ENCODE peak calls at places on chromosomes 5 and 9, in nine cellular contexts. W is AG10803; F is Calu3; P is HEK293T; Z is pancreas; J is pons; Y is stimulated activated CD4-positive, alpha-beta T cell treated with anti-CD3 and anti-CD28 coated beads, TNF-alpha, amount 100 ng/mL, for 24 hours; D is COR-L47; M is Right ventricle myocardium inferior. I is an unnamed sample.
A peak's percentile ranks its signal among the peaks of the same experiment; 100 is the strongest.

GRCh38 chr9:38004809-38005560 is 64.0 kb downstream of the SHB start:
- DNase-seq in J (no peak), Z (no peak), P (no peak), D (no peak), W (no peak), M (no peak), Y (no peak), F (no peak), I (no peak)

GRCh38 chr5:133420440-133421301 is 191.7 kb downstream of the FSTL4 start:
- DNase-seq in Z (no peak), J (no peak), D (no peak), P (no peak), F (no peak), M (no peak), Y (no peak), W (no peak), I (no peak)

GRCh38 chr5:157902440-157903116 is 43.6 kb upstream of the CLINT1 start:
- DNase-seq in W (no peak), D (no peak), P (no peak), J (no peak), Z (no peak), Y (no peak), M (no peak), F (no peak), I (no peak)

GRCh38 chr5:133117166-133117929 is 65.5 kb downstream of the HSPA4 start:
- DNase-seq in Z (no peak), D (no peak), M (no peak), P (peak; percentile 2), F (no peak), W (no peak), Y (no peak), J (no peak), I (no peak)

GRCh38 chr9:101465330-101465915 is 29.8 kb upstream of the ALDOB start:
- DNase-seq in J (peak; percentile 90), Y (no peak), D (peak; percentile 45), W (peak; percentile 86), F (peak; percentile 53), P (peak; percentile 58), Z (peak; percentile 18), M (no peak), I (peak; percentile 80)

GRCh38 chr5:167730121-167730520 is 561.3 kb upstream of the WWC1 start:
- DNase-seq in W (peak; percentile 98), J (no peak), P (no peak), Z (no peak), M (no peak), D (no peak), Y (no peak), F (no peak), I (peak; percentile 95)

GRCh38 chr5:119267958-119268386 is 87.8 kb upstream of the TNFAIP8 start:
- DNase-seq in F (peak; percentile 93), P (peak; percentile 80), Y (peak; percentile 66), D (peak; percentile 85), J (peak; percentile 95), W (peak; percentile 91), Z (peak; percentile 86), M (peak; percentile 98), I (peak; percentile 95)

GRCh38 chr5:40681351-40682311 is 1.9 kb downstream of the PTGER4 start:
- DNase-seq in Y (peak; percentile 37), J (peak; percentile 11), P (no peak), F (peak; percentile 36), Z (peak; percentile 16), D (no peak), W (peak; percentile 18), M (peak; percentile 85), I (peak; percentile 24)

GRCh38 chr9:138023394-138024124 is 146.0 kb downstream of the CACNA1B start:
- DNase-seq in Y (peak; percentile 16), Z (no peak), M (no peak), P (no peak), D (no peak), F (no peak), J (no peak), W (no peak), I (no peak)

GRCh38 chr5:26761040-26761439 is 277.3 kb downstream of the CDH9 start:
- DNase-seq in F (no peak), D (peak; percentile 80), J (no peak), W (no peak), M (no peak), P (peak; percentile 5), Z (no peak), Y (no peak), I (no peak)

GRCh38 chr5:178112545-178112944 is 787 bp upstream of the N4BP3 start:
- DNase-seq in P (no peak), J (no peak), W (no peak), Z (no peak), D (no peak), Y (no peak), F (no peak), M (no peak), I (no peak)